ENCODE peak calls at places on chromosomes 5 and 9, in five cellular contexts. C is pancreas, D is A549, M is mammary epithelial cell, H is cardiac fibroblast. B is an unnamed sample.

GRCh38 chr9:30697958-30698357 is 1686.5 kb upstream of the ACO1 start:
- DNase-seq in C (no peak), D (no peak), M (no peak), H (no peak), B (no peak)

GRCh38 chr9:4105183-4105582 is 194.7 kb downstream of the GLIS3 start:
- DNase-seq in C (no peak), D (no peak), M (no peak), H (peak; percentile 55), B (no peak)

GRCh38 chr5:180090098-180090768 is 18.7 kb upstream of the RNF130 start:
- DNase-seq in C (peak; percentile 55), D (peak; percentile 58), M (peak; percentile 30), H (peak; percentile 82), B (peak; percentile 84)

GRCh38 chr5:112154940-112155686 is 264.0 kb downstream of the EPB41L4A start:
- DNase-seq in C (no peak), D (no peak), M (peak; percentile 41), H (no peak), B (no peak)

GRCh38 chr9:96858670-96859069 is 4.4 kb upstream of the ZNF782 start:
- DNase-seq in C (no peak), D (no peak), M (no peak), H (no peak), B (no peak)

GRCh38 chr5:32254987-32255900 is 57.5 kb downstream of the MTMR12 start:
- DNase-seq in C (no peak), D (no peak), M (no peak), H (peak; percentile 77), B (no peak)

GRCh38 chr5:84253946-84254345 is 130.7 kb downstream of the EDIL3 start:
- DNase-seq in C (no peak), D (no peak), M (no peak), H (no peak), B (no peak)

GRCh38 chr5:38532165-38532669 is 24.2 kb downstream of the LIFR start:
- DNase-seq in C (no peak), D (no peak), M (no peak), H (no peak), B (no peak)

GRCh38 chr9:81849631-81850259 is 78.5 kb upstream of the SPATA31D4 start:
- DNase-seq in C (no peak), D (no peak), M (peak; percentile 36), H (no peak), B (no peak)

GRCh38 chr5:119630752-119631440 is 1.5 kb downstream of the FAM170A start:
- DNase-seq in C (no peak), D (no peak), M (no peak), H (no peak), B (no peak)

GRCh38 chr9:570187-570586 is 271.3 kb upstream of the DMRT1 start:
- DNase-seq in C (no peak), D (no peak), M (no peak), H (no peak), B (no peak)
- H3K4me3 ChIP-seq in C (no peak overlapping the region), D (no peak overlapping the region), M (no peak overlapping the region), H (no peak overlapping the region), B (no peak overlapping the region)

DNA sequence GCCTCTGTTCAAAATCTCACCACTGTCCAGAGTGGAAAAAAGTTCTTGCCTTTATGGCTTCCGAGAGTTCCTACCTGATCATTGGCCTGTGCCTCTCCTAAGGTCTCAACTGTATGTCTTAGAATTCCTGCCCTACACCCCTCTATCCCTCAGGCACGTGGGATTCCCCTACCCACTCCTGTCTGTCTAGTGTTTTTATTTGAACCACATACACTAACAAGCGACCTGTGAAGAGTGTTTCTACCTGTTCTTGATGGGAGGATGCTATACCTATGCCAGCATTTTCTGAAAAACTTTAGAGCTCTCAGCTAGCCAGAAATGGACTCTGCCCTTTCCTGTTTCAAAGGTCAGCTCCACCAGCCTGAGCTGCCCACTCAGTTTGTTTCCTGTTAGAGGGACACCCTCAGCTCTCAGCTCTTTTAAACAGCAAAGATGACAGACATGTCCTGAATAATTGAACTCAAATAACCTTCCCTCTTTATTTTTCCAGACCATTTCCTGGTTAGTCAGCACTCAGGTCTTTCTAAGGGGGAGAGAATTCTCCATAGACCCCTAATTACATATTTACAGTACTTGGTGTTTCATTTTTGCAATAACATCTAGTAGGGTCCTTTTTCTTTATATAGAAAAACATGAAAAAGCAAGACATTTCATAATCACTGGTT is 214.8 kb downstream of the AOPEP start:
- DNase-seq in C (no peak), D (peak; percentile 47), M (no peak), H (peak; percentile 39), B (no peak)
- H3K4me3 ChIP-seq in C (no peak overlapping the region), D (no peak overlapping the region), M (no peak overlapping the region), H (no peak overlapping the region), B (no peak overlapping the region)

GRCh38 chr9:131500377-131500776 is 2.3 kb upstream of the POMT1 start:
- DNase-seq in C (no peak), D (no peak), M (peak; percentile 42), H (no peak), B (peak; percentile 50)
- H3K4me3 ChIP-seq in C (no peak overlapping the region), D (no peak overlapping the region), M (no peak overlapping the region), H (no peak overlapping the region), B (peak overlapping the region; percentile 42)

GRCh38 chr9:84140535-84141101 is 160.0 kb downstream of the RMI1 start:
- DNase-seq in C (no peak), D (no peak), M (no peak), H (peak; percentile 16), B (no peak)
- H3K4me3 ChIP-seq in C (peak overlapping the region; percentile 19), D (peak overlapping the region; percentile 25), M (peak overlapping the region; percentile 36), H (peak overlapping the region; percentile 35), B (peak overlapping the region; percentile 49)

GRCh38 chr5:107203231-107203630 is 467.5 kb downstream of the EFNA5 start:
- DNase-seq in C (no peak), D (no peak), M (no peak), H (no peak), B (no peak)

GRCh38 chr5:107199756-107200155 is 471.0 kb downstream of the EFNA5 start:
- DNase-seq in C (no peak), D (no peak), M (no peak), H (no peak), B (no peak)

GRCh38 chr5:107208867-107209266 is 461.9 kb downstream of the EFNA5 start:
- DNase-seq in C (no peak), D (no peak), M (no peak), H (no peak), B (no peak)

DNA sequence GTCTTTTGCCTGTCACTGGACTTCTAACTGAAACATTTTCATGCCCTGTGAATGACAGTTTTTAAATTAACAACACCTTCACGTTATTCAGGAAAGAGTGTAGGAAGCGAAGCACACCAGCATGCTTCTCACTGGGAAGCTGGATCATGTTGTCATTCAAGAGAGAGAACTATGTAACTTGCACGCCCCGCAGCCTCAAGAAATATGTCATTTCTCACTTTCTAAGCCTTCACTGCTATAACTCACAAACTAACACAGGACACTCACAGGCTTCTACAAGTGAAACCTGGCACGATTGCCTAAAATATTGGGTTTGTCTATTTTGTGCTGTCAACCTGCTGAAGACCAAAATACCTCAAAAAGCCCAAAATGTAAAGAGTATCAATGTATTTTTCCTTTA is 466.3 kb downstream of the EFNA5 start:
- DNase-seq in C (no peak), D (no peak), M (no peak), H (no peak), B (no peak)
- H3K4me3 ChIP-seq in C (no peak overlapping the region), D (no peak overlapping the region), M (no peak overlapping the region), H (no peak overlapping the region), B (no peak overlapping the region)

GRCh38 chr5:136192015-136192525 is 892 bp downstream of the SMIM32 start:
- DNase-seq in C (no peak), D (no peak), M (no peak), H (peak; percentile 12), B (no peak)
- H3K4me3 ChIP-seq in C (peak overlapping the region; percentile 42), D (no peak overlapping the region), M (no peak overlapping the region), H (peak overlapping the region; percentile 32), B (no peak overlapping the region)

GRCh38 chr9:86102626-86103025 is 3.3 kb upstream of the GOLM1 start:
- DNase-seq in C (no peak), D (no peak), M (no peak), H (no peak), B (no peak)

GRCh38 chr9:86098793-86099694 is at the start of gene GOLM1:
- DNase-seq in C (peak; percentile 49), D (peak; percentile 56), M (peak; percentile 57), H (peak; percentile 70), B (no peak)

GRCh38 chr9:86096382-86096781 is 3.0 kb downstream of the GOLM1 start:
- DNase-seq in C (no peak), D (no peak), M (no peak), H (peak; percentile 44), B (no peak)

GRCh38 chr9:86097510-86098224 is 1.7 kb downstream of the GOLM1 start:
- DNase-seq in C (no peak), D (no peak), M (no peak), H (no peak), B (no peak)

DNA sequence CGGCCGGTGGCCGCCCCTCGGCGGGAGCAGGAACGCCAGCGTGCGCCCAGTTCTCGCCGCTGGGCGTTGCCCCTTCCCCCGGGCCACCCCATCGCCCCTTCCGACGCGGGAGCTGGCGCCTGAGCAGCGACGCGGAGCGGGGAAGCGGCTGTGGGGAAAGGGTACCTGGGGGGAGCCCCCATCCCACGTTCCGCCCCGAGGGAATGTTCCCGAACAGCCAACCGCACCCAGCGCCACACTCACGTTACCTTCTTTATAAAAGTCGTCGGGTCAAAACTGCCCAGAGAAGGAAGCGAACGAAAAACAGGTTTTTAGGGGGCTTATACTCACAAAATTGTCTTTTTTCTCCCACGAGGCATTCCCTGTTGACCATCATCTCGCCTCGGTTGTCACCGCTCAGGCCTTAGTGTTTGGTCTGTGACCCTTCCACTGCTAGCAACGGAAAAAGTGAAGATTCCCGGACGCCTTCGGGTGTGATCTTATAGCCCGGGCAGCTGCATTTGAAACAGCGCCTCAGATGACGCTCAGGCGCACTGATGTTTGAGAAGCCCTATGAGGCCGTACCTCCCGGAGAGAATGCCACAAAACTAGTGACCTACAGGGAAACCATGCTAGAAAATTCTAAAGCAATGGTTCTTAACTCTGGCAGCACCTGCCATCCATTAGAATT is 472 bp upstream of the GOLM1 start:
- DNase-seq in C (peak; percentile 60), D (peak; percentile 77), M (peak; percentile 14), H (peak; percentile 75), B (no peak)
- H3K4me3 ChIP-seq in C (peak overlapping the region; percentile 90), D (peak overlapping the region; percentile 60), M (peak overlapping the region; percentile 56), H (peak overlapping the region; percentile 72), B (peak overlapping the region; percentile 56)

GRCh38 chr9:129170229-129170628 is 7.8 kb downstream of the IER5L start:
- DNase-seq in C (no peak), D (no peak), M (peak; percentile 16), H (peak; percentile 26), B (no peak)

GRCh38 chr9:129163753-129164152 is 14.3 kb downstream of the IER5L start:
- DNase-seq in C (no peak), D (no peak), M (no peak), H (no peak), B (no peak)

GRCh38 chr9:129164246-129164930 is 13.7 kb downstream of the IER5L start:
- DNase-seq in C (no peak), D (no peak), M (no peak), H (peak; percentile 85), B (no peak)

GRCh38 chr9:129165198-129165597 is 12.9 kb downstream of the IER5L start:
- DNase-seq in C (no peak), D (no peak), M (no peak), H (no peak), B (no peak)

GRCh38 chr9:129166962-129167557 is 11.0 kb downstream of the IER5L start:
- DNase-seq in C (peak; percentile 92), D (peak; percentile 97), M (peak; percentile 89), H (peak; percentile 82), B (no peak)
- H3K4me3 ChIP-seq in C (peak overlapping the region; percentile 23), D (peak overlapping the region; percentile 9), M (peak overlapping the region; percentile 34), H (no peak overlapping the region), B (peak overlapping the region; percentile 15)